ENCODE peak calls at places on chromosomes 4 and X, in seven cellular contexts. K is activated T-helper 1 cell treated with anti-CD3 and anti-CD28 coated beads, Interleukin-2, amount 50 U/mL, for 16 hours; W is AG08395; O is CD4-positive, alpha-beta memory T cell; Y is NCI-H2107; A is iPS DF 19.7; X is pancreas. N is an unnamed sample.

GRCh38 chr4:89491731-89492235 is 184.2 kb upstream of the GPRIN3 start:
- DNase-seq in K (no peak), W (no peak), O (no peak), Y (no peak), A (no peak), X (no peak), N (peak; percentile 1)

GRCh38 chrX:66053414-66053813 is 13.5 kb upstream of the VSIG4 start:
- DNase-seq in K (no peak), W (no peak), O (no peak), Y (no peak), A (no peak), X (no peak), N (no peak)

GRCh38 chrX:154350429-154351182 is 23.8 kb downstream of the FLNA start:
- DNase-seq in K (no peak), W (no peak), O (no peak), Y (no peak), A (no peak), X (no peak), N (no peak)

GRCh38 chr4:5524451-5524850 is 183.9 kb downstream of the EVC2 start:
- DNase-seq in K (no peak), W (no peak), O (no peak), Y (no peak), A (no peak), X (no peak), N (no peak)

GRCh38 chr4:137070614-137071013 is 461.7 kb downstream of the PCDH18 start:
- DNase-seq in K (no peak), W (no peak), O (no peak), Y (no peak), A (no peak), X (no peak), N (no peak)

GRCh38 chr4:99863804-99864203 is 30.4 kb downstream of the LAMTOR3 start:
- DNase-seq in K (no peak), W (no peak), O (no peak), Y (no peak), A (no peak), X (no peak), N (no peak)

GRCh38 chr4:42411803-42412202 is 14.5 kb downstream of the SHISA3 start:
- DNase-seq in K (no peak), W (no peak), O (no peak), Y (no peak), A (no peak), X (no peak), N (no peak)

GRCh38 chr4:126955292-126956191 is 677.2 kb upstream of the INTU start:
- DNase-seq in K (no peak), W (no peak), O (no peak), Y (no peak), A (no peak), X (no peak), N (no peak)

GRCh38 chr4:123481034-123481433 is 84.4 kb downstream of the SPRY1 start:
- DNase-seq in K (no peak), W (peak; percentile 64), O (no peak), Y (no peak), A (no peak), X (no peak), N (no peak)

GRCh38 chr4:28557755-28558154 is 1697.1 kb downstream of the STIM2 start:
- DNase-seq in K (no peak), W (peak; percentile 35), O (no peak), Y (no peak), A (no peak), X (no peak), N (no peak)

GRCh38 chr4:38753021-38753806 is 29.6 kb downstream of the TLR10 start:
- DNase-seq in K (no peak), W (peak; percentile 92), O (no peak), Y (peak; percentile 22), A (peak; percentile 96), X (no peak), N (peak; percentile 54)

GRCh38 chrX:643911-644303 is 13.3 kb downstream of the SHOX start:
- DNase-seq in K (no peak), W (no peak), O (no peak), Y (no peak), A (no peak), X (no peak), N (no peak)

GRCh38 chrX:136755411-136755810 is 25.3 kb downstream of the ARHGEF6 start:
- DNase-seq in K (no peak), W (no peak), O (no peak), Y (no peak), A (no peak), X (no peak), N (no peak)

GRCh38 chr4:92091335-92091734 is 212.4 kb upstream of the GRID2 start:
- DNase-seq in K (no peak), W (no peak), O (no peak), Y (no peak), A (no peak), X (no peak), N (peak; percentile 3)

GRCh38 chr4:3520276-3520675 is 11.9 kb downstream of the LRPAP1 start:
- DNase-seq in K (no peak), W (no peak), O (no peak), Y (no peak), A (no peak), X (peak; percentile 32), N (no peak)

GRCh38 chrX:121000589-121000988 is 15.0 kb upstream of the CT47A1 start:
- DNase-seq in K (no peak), W (no peak), O (no peak), Y (no peak), A (no peak), X (no peak), N (no peak)

GRCh38 chr4:126564283-126564854 is 1068.4 kb upstream of the INTU start:
- DNase-seq in K (no peak), W (no peak), O (no peak), Y (no peak), A (no peak), X (no peak), N (no peak)

GRCh38 chrX:39327255-39327654 is 526.0 kb downstream of the MID1IP1 start:
- DNase-seq in K (no peak), W (no peak), O (peak; percentile 28), Y (no peak), A (no peak), X (no peak), N (no peak)

GRCh38 chr4:147831452-147832192 is 99.7 kb downstream of the ARHGAP10 start:
- DNase-seq in K (no peak), W (peak; percentile 86), O (no peak), Y (no peak), A (no peak), X (no peak), N (no peak)

GRCh38 chr4:78592104-78592783 is 40.7 kb downstream of the ANXA3 start:
- DNase-seq in K (no peak), W (no peak), O (no peak), Y (no peak), A (no peak), X (no peak), N (no peak)

GRCh38 chrX:88991583-88992132 is 244.6 kb downstream of the CPXCR1 start:
- DNase-seq in K (no peak), W (no peak), O (no peak), Y (no peak), A (no peak), X (no peak), N (no peak)

GRCh38 chr4:98642991-98643426 is 15.4 kb downstream of the TSPAN5 start:
- DNase-seq in K (no peak), W (no peak), O (no peak), Y (no peak), A (no peak), X (no peak), N (no peak)

GRCh38 chr4:187685247-187685646 is 310.3 kb upstream of the ZFP42 start:
- DNase-seq in K (no peak), W (no peak), O (no peak), Y (no peak), A (no peak), X (no peak), N (no peak)

GRCh38 chr4:173802714-173803022 is 272.6 kb upstream of the HAND2 start:
- DNase-seq in K (no peak), W (no peak), O (no peak), Y (no peak), A (no peak), X (no peak), N (no peak)

GRCh38 chr4:74499986-74500781 is 55.2 kb downstream of the AREG start:
- DNase-seq in K (no peak), W (peak; percentile 48), O (no peak), Y (no peak), A (no peak), X (no peak), N (no peak)

GRCh38 chr4:6539009-6539764 is 35.8 kb upstream of the MAN2B2 start:
- DNase-seq in K (no peak), W (no peak), O (no peak), Y (no peak), A (no peak), X (no peak), N (no peak)

GRCh38 chr4:31130930-31131329 is 410.8 kb downstream of the PCDH7 start:
- DNase-seq in K (no peak), W (no peak), O (no peak), Y (no peak), A (no peak), X (no peak), N (no peak)

GRCh38 chr4:173801876-173802713 is 272.1 kb upstream of the HAND2 start:
- DNase-seq in K (no peak), W (peak; percentile 35), O (no peak), Y (no peak), A (no peak), X (no peak), N (no peak)

GRCh38 chrX:148380614-148381561 is 119.5 kb upstream of the AFF2 start:
- DNase-seq in K (no peak), W (no peak), O (peak; percentile 46), Y (no peak), A (no peak), X (no peak), N (no peak)

GRCh38 chrX:1700757-1701156 is 85.9 kb downstream of the ASMT start:
- DNase-seq in K (no peak), W (no peak), O (no peak), Y (no peak), A (no peak), X (no peak), N (no peak)

GRCh38 chrX:5163663-5164062 is 1065.0 kb downstream of the NLGN4X start:
- DNase-seq in K (no peak), W (no peak), O (no peak), Y (no peak), A (no peak), X (no peak), N (no peak)

GRCh38 chr4:181258569-181258968 is 984.6 kb upstream of the TENM3 start:
- DNase-seq in K (no peak), W (no peak), O (no peak), Y (no peak), A (no peak), X (no peak), N (peak; percentile 35)

GRCh38 chr4:89077806-89078205 is 20.8 kb upstream of the FAM13A start:
- DNase-seq in K (no peak), W (no peak), O (no peak), Y (no peak), A (no peak), X (no peak), N (no peak)

GRCh38 chr4:74671074-74671698 is 123.1 kb downstream of the BTC start:
- DNase-seq in K (no peak), W (peak; percentile 55), O (peak; percentile 24), Y (no peak), A (no peak), X (no peak), N (no peak)